ENCODE peak calls at places on chromosomes 1 and 21, in seven cellular contexts. Z is M059J; V is amygdala; S is stimulated activated effector memory CD8-positive, alpha-beta T cell treated with anti-CD3 and anti-CD28 coated beads, Interleukin-12 subunit alpha, Interleukin-12 subunit beta, amount 100 ng/mL, for 72 hours; A is NB4; I is DMS79 treated with DMSO at 0.1 percent for 48 hours; W is left cardiac atrium. K is an unnamed sample.
A peak's percentile ranks its signal among the peaks of the same experiment; 100 is the strongest.

GRCh38 chr1:234585333-234586055 is 24.5 kb downstream of the IRF2BP2 start:
- DNase-seq in A (no peak), V (no peak), Z (peak; percentile 85), S (no peak), W (no peak), I (no peak), K (no peak)

GRCh38 chr1:225819346-225820192 is 9.6 kb downstream of the EPHX1 start:
- DNase-seq in A (no peak), Z (no peak), W (no peak), I (no peak), S (no peak), V (no peak), K (no peak)

GRCh38 chr1:42943166-42943565 is 15.5 kb downstream of the SLC2A1 start:
- DNase-seq in S (no peak), Z (peak; percentile 98), A (no peak), I (peak; percentile 69), V (no peak), W (peak; percentile 39), K (no peak)

GRCh38 chr1:67710417-67710816 is 25.4 kb downstream of the GADD45A start:
- DNase-seq in I (no peak), V (no peak), S (no peak), Z (peak; percentile 76), W (no peak), A (no peak), K (no peak)

GRCh38 chr1:32684167-32684811 is 18.3 kb downstream of the SYNC start:
- DNase-seq in S (no peak), Z (peak; percentile 37), I (no peak), V (no peak), A (no peak), W (peak; percentile 46), K (no peak)

GRCh38 chr1:204616683-204617082 is 68.9 kb downstream of the LRRN2 start:
- DNase-seq in V (no peak), A (no peak), Z (no peak), I (no peak), W (no peak), S (no peak), K (no peak)

GRCh38 chr21:27954806-27955205 is 987.9 kb upstream of the ADAMTS5 start:
- DNase-seq in A (peak; percentile 0), V (no peak), W (no peak), S (no peak), Z (peak; percentile 78), I (no peak), K (no peak)

GRCh38 chr1:221166559-221167318 is 287.5 kb downstream of the HLX start:
- DNase-seq in A (peak; percentile 92), V (no peak), I (no peak), Z (no peak), W (no peak), S (no peak), K (peak; percentile 45)

GRCh38 chr1:91400133-91400725 is 4.4 kb downstream of the HFM1 start:
- DNase-seq in I (no peak), Z (peak; percentile 37), W (no peak), S (no peak), A (no peak), V (no peak), K (no peak)

GRCh38 chr21:32411366-32412161 is 942 bp upstream of the EVA1C start:
- DNase-seq in W (peak; percentile 96), Z (peak; percentile 56), S (peak; percentile 47), I (peak; percentile 26), A (no peak), V (peak; percentile 59), K (peak; percentile 16)

GRCh38 chr1:13590486-13590885 is 6.9 kb downstream of the PDPN start:
- DNase-seq in W (no peak), S (no peak), I (no peak), V (no peak), A (no peak), Z (no peak), K (no peak)

GRCh38 chr21:31526040-31526439 is 133.5 kb upstream of the SOD1 start:
- DNase-seq in W (no peak), A (no peak), V (no peak), Z (peak; percentile 61), S (no peak), I (no peak), K (no peak)